ENCODE peak calls at places on chromosomes 3 and 15, in six cellular contexts. P is GM12891, V is HepG2, T is GM12878, H is K562, M is H1. Q is an unnamed sample.

GRCh38 chr15:86852741-86853140 is 773.1 kb downstream of the AGBL1 start:
- DNase-seq in M (no peak), H (no peak), T (no peak), V (no peak), P (no peak), Q (no peak)

GRCh38 chr3:192772495-192772894 is 45.2 kb upstream of the FGF12 start:
- DNase-seq in V (peak), M (peak), P (no peak), T (no peak), H (no peak), Q (no peak)

GRCh38 chr3:102529452-102529851 is 94.6 kb downstream of the ZPLD1 start:
- DNase-seq in P (no peak), V (no peak), T (no peak), M (peak), H (no peak), Q (no peak)

GRCh38 chr3:40308725-40309438 is 625 bp upstream of the EIF1B start:
- DNase-seq in T (no peak), M (no peak), V (no peak), P (no peak), H (no peak), Q (peak)

GRCh38 chr15:79736435-79737000 is 160.3 kb downstream of the MTHFS start:
- DNase-seq in M (no peak), H (no peak), P (no peak), T (no peak), V (no peak), Q (no peak)

GRCh38 chr3:31184257-31185003 is 290.0 kb upstream of the GADL1 start:
- DNase-seq in H (no peak), V (no peak), T (no peak), P (no peak), M (no peak), Q (no peak)

GRCh38 chr3:148203263-148204010 is 494.3 kb upstream of the AGTR1 start:
- DNase-seq in H (no peak), V (no peak), T (no peak), M (no peak), P (no peak), Q (no peak)

GRCh38 chr3:43765417-43766030 is 74.8 kb downstream of the ABHD5 start:
- DNase-seq in V (no peak), M (no peak), P (no peak), T (no peak), H (no peak), Q (no peak)

GRCh38 chr15:57218826-57219576 is 157.3 kb upstream of the CGNL1 start:
- DNase-seq in T (no peak), M (no peak), V (no peak), P (no peak), H (no peak), Q (no peak)

GRCh38 chr3:31919528-31919927 is 61.5 kb downstream of the OSBPL10 start:
- DNase-seq in H (no peak), P (no peak), M (no peak), T (no peak), V (peak), Q (no peak)

GRCh38 chr3:167318996-167319615 is 61.0 kb downstream of the ZBBX start:
- DNase-seq in T (no peak), V (no peak), H (no peak), M (no peak), P (no peak), Q (no peak)

GRCh38 chr3:187802928-187803259 is 57.6 kb upstream of the BCL6 start:
- DNase-seq in V (no peak), H (no peak), P (no peak), T (peak), M (no peak), Q (peak)

GRCh38 chr15:77838595-77838994 is 205.9 kb upstream of the LINGO1 start:
- DNase-seq in V (no peak), H (no peak), M (no peak), P (no peak), T (no peak), Q (no peak)

GRCh38 chr3:48756640-48757039 is 39.6 kb upstream of the IP6K2 start:
- DNase-seq in H (no peak), V (peak), P (no peak), T (no peak), M (no peak), Q (no peak)

GRCh38 chr3:154273381-154273780 is 50.9 kb downstream of the DHX36 start:
- DNase-seq in T (no peak), H (no peak), M (no peak), V (no peak), P (no peak), Q (no peak)

GRCh38 chr3:1294566-1294965 is 201.7 kb downstream of the CNTN6 start:
- DNase-seq in M (no peak), P (no peak), V (no peak), T (no peak), H (no peak), Q (no peak)

GRCh38 chr15:91866971-91867372 is 13.5 kb downstream of the SLCO3A1 start:
- DNase-seq in T (no peak), H (no peak), M (no peak), V (no peak), P (no peak), Q (no peak)

GRCh38 chr15:96066126-96066525 is 264.4 kb upstream of the NR2F2 start:
- DNase-seq in H (no peak), T (no peak), V (no peak), M (no peak), P (no peak), Q (no peak)

GRCh38 chr3:50648297-50648696 is 26.4 kb upstream of the DOCK3 start:
- DNase-seq in V (no peak), T (no peak), M (no peak), H (peak), P (no peak), Q (no peak)

GRCh38 chr15:74635228-74635627 is 19.6 kb downstream of the CLK3 start:
- DNase-seq in H (peak), V (peak), P (peak), M (no peak), T (no peak), Q (peak)

GRCh38 chr3:39401983-39402382 is 4.5 kb upstream of the RPSA start:
- DNase-seq in V (no peak), M (no peak), T (no peak), P (no peak), H (no peak), Q (no peak)

GRCh38 chr3:72247645-72248388 is 462.9 kb upstream of the PROK2 start:
- DNase-seq in H (no peak), V (no peak), T (no peak), M (no peak), P (no peak), Q (no peak)

GRCh38 chr15:61762682-61763081 is 297.6 kb downstream of the VPS13C start:
- DNase-seq in P (no peak), H (no peak), V (no peak), M (no peak), T (no peak), Q (no peak)

GRCh38 chr15:51374131-51374530 is 32.7 kb downstream of the GLDN start:
- DNase-seq in H (no peak), M (no peak), P (no peak), T (no peak), V (no peak), Q (no peak)

GRCh38 chr3:170711786-170712185 is 125.9 kb upstream of the SLC7A14 start:
- DNase-seq in V (no peak), M (no peak), P (no peak), H (no peak), T (no peak), Q (no peak)

GRCh38 chr15:81291916-81292424 is 32.0 kb downstream of the STARD5 start:
- DNase-seq in P (no peak), T (no peak), V (no peak), H (no peak), M (no peak), Q (no peak)

GRCh38 chr3:45258317-45258716 is 32.2 kb upstream of the TMEM158 start:
- DNase-seq in P (no peak), V (no peak), M (no peak), H (no peak), T (no peak), Q (no peak)

GRCh38 chr3:45870099-45870498 is 16.2 kb upstream of the CCR9 start:
- DNase-seq in T (no peak), V (no peak), P (no peak), H (no peak), M (no peak), Q (no peak)

GRCh38 chr15:92012368-92012629 is 158.8 kb downstream of the SLCO3A1 start:
- DNase-seq in T (no peak), M (no peak), V (no peak), P (no peak), H (no peak), Q (no peak)

GRCh38 chr15:41570764-41571163 is 11.8 kb downstream of the TYRO3 start:
- DNase-seq in P (no peak), V (no peak), H (no peak), T (no peak), M (no peak), Q (no peak)

GRCh38 chr3:58899159-58899952 is 150.5 kb downstream of the CFAP20DC start:
- DNase-seq in T (peak), P (no peak), H (peak), V (no peak), M (no peak), Q (no peak)

GRCh38 chr3:67154429-67154828 is 156.3 kb downstream of the KBTBD8 start:
- DNase-seq in P (no peak), T (no peak), V (peak), H (no peak), M (peak), Q (no peak)

GRCh38 chr3:1439395-1439794 is 346.6 kb downstream of the CNTN6 start:
- DNase-seq in P (no peak), M (peak), H (no peak), V (no peak), T (no peak), Q (no peak)

GRCh38 chr15:79943820-79944219 is 27.2 kb downstream of the BCL2A1 start:
- DNase-seq in V (no peak), M (no peak), T (no peak), H (no peak), P (peak), Q (no peak)

GRCh38 chr3:138833908-138834358 is 795 bp downstream of the PIK3CB start:
- DNase-seq in T (no peak), V (no peak), H (no peak), M (no peak), P (no peak), Q (no peak)

GRCh38 chr3:14143271-14143605 is 18.4 kb downstream of the TMEM43 start:
- DNase-seq in P (no peak), T (no peak), H (no peak), M (no peak), V (no peak), Q (no peak)

GRCh38 chr3:14142567-14143270 is 17.9 kb downstream of the TMEM43 start:
- DNase-seq in P (no peak), V (no peak), M (no peak), T (no peak), H (no peak), Q (no peak)

GRCh38 chr3:14141144-14141543 is 16.3 kb downstream of the TMEM43 start:
- DNase-seq in H (no peak), T (no peak), P (no peak), V (no peak), M (no peak), Q (no peak)

GRCh38 chr3:14140668-14141067 is 15.8 kb downstream of the TMEM43 start:
- DNase-seq in M (no peak), V (no peak), H (no peak), T (no peak), P (no peak), Q (no peak)

GRCh38 chr3:14141602-14142315 is 16.9 kb downstream of the TMEM43 start:
- DNase-seq in H (no peak), V (no peak), P (no peak), T (no peak), M (no peak), Q (no peak)
- TF ChIP-seq POLR2AphosphoS5 in H (no peak), V (no peak), P (no peak), T (no peak), M (no peak), Q (no peak)

GRCh38 chr3:169244119-169244864 is 419.2 kb downstream of the MECOM start:
- DNase-seq in M (no peak), T (no peak), H (no peak), P (no peak), V (no peak), Q (no peak)
- TF ChIP-seq POLR2A in M (no peak), T (no peak), H (no peak), P (no peak), V (no peak), Q (no peak)

DNA sequence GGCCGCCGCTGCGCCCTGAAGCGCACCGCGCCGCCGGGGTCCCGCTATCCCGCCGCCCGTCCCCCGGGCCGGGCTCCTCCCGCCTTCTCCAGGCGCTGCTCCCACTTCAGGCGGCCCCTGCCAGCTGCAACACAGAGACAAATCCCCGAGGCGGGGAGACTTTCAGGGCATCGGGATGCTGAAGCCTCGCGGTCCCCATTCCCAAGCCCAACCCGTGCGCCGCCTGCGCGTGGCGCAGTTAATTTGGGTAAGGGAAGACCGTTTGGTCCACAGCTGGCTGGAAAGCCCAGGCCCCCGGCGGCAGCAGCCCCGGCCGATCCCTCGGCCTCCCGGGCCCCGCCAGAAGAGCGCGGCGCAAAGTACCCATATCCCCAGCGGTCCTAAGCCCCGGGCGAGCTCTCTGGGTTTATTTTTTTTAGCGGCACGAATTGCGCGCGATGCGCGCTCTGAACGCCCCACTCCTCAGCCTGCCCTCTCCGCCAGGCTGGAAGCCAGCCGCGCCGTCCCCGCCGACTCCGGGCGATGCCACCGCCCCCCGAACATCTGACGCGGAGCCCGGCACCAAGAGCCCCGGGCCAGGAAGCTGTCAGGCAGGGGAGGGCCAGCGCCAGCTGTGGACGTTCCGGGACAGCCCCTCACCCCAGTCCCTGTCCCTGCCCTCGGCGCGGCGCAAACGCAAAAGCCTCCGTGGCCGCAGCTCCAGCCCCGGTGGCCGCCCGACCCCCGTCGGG is 517 bp downstream of the FBN1 start:
- DNase-seq in V (no peak), M (no peak), P (peak), T (no peak), H (no peak), Q (peak)
- TF ChIP-seq TAF1 in V (no peak), M (peak), P (no peak), T (no peak), H (no peak), Q (no peak)

GRCh38 chr15:101089579-101090459 is 162.0 kb downstream of the CHSY1 start:
- DNase-seq in T (no peak), M (no peak), V (no peak), H (no peak), P (no peak), Q (no peak)
- TF ChIP-seq POLR2AphosphoS5 in T (no peak), M (no peak), V (no peak), H (no peak), P (no peak), Q (no peak)

DNA sequence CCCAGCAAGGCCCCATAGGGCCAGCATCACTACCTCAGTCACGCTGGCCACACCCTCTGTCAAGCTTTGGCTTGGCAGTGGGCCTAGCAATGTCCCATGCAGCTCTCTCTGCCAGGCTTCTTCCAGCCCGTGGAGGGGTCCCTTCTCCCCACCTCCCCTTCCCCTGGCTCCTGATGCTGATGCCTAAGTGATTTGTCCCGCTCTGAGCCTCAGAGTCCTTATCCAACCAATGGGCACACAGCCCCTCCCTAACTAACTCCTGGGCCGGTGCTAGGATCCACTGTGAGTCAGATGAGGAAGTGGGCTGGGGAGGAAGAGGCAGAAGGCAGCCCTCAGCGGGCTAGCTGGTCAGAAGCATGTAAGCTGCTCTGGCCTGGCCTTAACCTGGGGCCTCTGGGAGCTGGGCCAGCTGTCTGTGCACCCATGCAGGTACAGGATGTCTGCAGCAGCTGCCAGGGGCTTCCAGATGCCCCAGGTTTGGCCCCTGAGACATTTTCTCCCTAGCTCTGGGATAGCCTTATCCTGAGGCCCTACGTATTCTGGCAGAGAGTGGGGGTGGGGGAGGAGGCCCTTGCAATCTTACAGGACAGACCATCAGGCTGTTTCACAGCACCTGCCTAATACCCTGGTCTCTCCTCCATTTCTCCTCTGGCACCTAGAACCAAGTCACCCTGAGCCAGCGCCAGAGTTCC is 740 bp upstream of the ZBTB47 start:
- DNase-seq in T (peak), V (peak), P (peak), H (peak), M (no peak), Q (no peak)
- TF ChIP-seq POLR2A in T (peak), V (no peak), P (no peak), H (peak), M (no peak), Q (no peak)

DNA sequence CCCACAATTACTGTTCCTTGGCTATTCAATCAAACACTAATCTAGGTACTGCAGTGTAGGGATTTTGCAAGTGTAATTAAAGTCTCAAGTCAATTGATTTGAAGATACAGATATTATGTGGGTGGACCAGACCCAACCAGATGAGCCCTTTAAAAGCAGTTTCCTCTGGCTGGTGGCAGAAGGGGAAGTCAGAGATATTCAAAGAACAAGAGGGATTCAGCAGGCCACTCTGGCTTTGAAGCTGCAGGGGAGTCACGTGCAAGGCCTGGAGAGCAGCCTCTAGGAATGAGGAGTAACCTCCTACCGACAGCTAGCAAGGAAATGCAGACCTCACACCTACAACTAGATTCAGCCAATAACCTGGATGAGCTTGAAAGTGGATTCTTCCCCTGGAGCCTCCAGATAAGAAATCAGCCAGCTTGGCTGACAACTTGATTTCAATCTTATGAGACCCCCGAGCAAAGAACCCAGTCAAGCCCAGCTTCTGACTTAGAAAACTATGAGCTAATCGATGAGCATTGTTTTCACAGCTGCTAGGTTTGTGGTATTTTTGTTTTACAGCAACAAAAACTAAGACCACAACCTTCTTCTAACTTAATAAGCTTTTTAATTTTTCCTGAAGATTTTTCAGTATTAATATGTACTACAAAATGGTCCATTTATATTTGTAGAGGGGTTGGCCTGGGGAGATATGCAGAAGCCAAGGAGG is 13.4 kb downstream of the HACD2 start:
- DNase-seq in T (no peak), H (no peak), V (no peak), P (no peak), M (no peak), Q (no peak)
- TF ChIP-seq TAF1 in T (no peak), H (no peak), V (no peak), P (no peak), M (no peak), Q (no peak)

DNA sequence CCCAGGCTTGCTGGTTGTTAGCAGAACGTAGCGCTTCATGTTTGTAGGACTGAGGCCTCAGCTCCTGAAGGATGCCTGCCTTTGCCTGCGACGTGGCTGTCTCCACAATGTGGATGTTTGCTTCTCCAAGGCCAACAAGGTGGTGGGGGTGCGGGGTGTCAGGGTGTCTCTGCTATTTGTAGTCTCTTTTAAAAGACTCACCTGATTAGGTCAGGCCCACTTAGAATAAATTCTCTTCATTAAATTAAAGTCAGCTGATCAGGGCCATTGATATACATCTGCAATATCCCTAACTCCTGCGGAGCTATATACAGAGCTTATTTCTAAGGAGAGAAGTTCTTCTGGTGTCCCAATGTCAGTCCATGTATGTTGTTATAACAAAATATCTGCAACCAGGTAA is 44.8 kb downstream of the PTPRG start:
- DNase-seq in T (no peak), V (no peak), H (no peak), M (no peak), P (no peak), Q (no peak)
- TF ChIP-seq POLR2AphosphoS5 in T (no peak), V (no peak), H (no peak), M (no peak), P (no peak), Q (no peak)

Q was measured in GM12892.